ENCODE peak calls at places on chromosomes 5 and 9, in five cellular contexts. D is ascending aorta; A is colonic mucosa; L is CD8-positive, alpha-beta memory T cell; M is transverse colon. G is an unnamed sample.

GRCh38 chr9:96509848-96510247 is 59.9 kb downstream of the HABP4 start:
- DNase-seq in L (no peak), D (no peak), M (no peak), A (no peak), G (no peak)

GRCh38 chr5:106843812-106844416 is 826.8 kb downstream of the EFNA5 start:
- DNase-seq in D (no peak), L (no peak), M (no peak), A (no peak), G (no peak)

GRCh38 chr5:80725446-80725845 is 70.7 kb upstream of the DHFR start:
- DNase-seq in A (no peak), M (no peak), D (no peak), L (no peak), G (no peak)

GRCh38 chr9:118418887-118419620 is 714.9 kb downstream of the TLR4 start:
- DNase-seq in L (no peak), M (peak; percentile 26), A (peak; percentile 27), D (no peak), G (no peak)

GRCh38 chr9:105280730-105281129 is 36.3 kb downstream of the SLC44A1 start:
- DNase-seq in A (no peak), D (no peak), M (no peak), L (no peak), G (peak; percentile 31)

GRCh38 chr9:16058131-16058549 is 505.3 kb downstream of the CCDC171 start:
- DNase-seq in M (no peak), D (no peak), A (no peak), L (no peak), G (peak; percentile 26)

GRCh38 chr5:96896285-96896711 is 20.0 kb downstream of the ERAP2 start:
- DNase-seq in M (no peak), A (no peak), L (peak; percentile 8), D (no peak), G (no peak)

GRCh38 chr5:10509593-10509992 is 54.3 kb upstream of the ANKRD33B start:
- DNase-seq in M (no peak), D (no peak), L (no peak), A (no peak), G (no peak)

GRCh38 chr9:29799227-29799626 is 2225.9 kb upstream of the C9orf72 start:
- DNase-seq in M (no peak), A (no peak), L (no peak), D (no peak), G (no peak)

GRCh38 chr5:140398379-140398811 is 3.2 kb upstream of the ANKHD1 start:
- DNase-seq in A (no peak), L (no peak), M (no peak), D (no peak), G (no peak)

GRCh38 chr5:59746261-59746765 is 147.2 kb downstream of the PDE4D start:
- DNase-seq in L (no peak), D (no peak), M (no peak), A (peak; percentile 21), G (no peak)

GRCh38 chr5:132825824-132826391 is 4.5 kb downstream of the SHROOM1 start:
- DNase-seq in A (no peak), D (peak; percentile 63), M (no peak), L (no peak), G (no peak)
- H3K4me3 ChIP-seq in A (no peak overlapping the region), D (peak overlapping the region; percentile 47), M (no peak overlapping the region), L (no peak overlapping the region), G (no peak overlapping the region)

DNA sequence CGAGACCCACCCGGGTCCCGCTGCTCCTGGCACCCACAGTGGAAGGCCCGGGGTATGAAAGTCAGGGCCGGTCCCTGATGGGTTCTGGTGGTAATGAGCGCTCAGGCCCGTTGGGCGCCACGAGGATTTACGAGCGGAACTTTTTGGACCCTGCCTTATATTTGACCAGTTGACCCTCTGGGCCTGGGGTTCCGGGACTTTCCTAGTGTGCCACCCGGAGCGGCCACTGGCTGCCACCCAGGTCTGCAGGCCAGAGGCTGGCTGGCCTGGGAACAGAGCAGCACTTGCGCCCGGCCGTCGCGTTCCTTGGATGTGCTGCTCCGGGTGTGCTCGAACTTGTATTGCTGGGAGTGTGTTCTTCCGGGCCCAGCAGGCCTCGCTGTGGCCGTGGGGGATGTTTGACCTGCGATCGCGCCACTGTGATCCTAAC is 1.0 kb downstream of the F2RL1 start:
- DNase-seq in M (peak; percentile 28), L (no peak), A (peak; percentile 42), D (peak; percentile 64), G (no peak)
- H3K4me3 ChIP-seq in M (peak overlapping the region; percentile 56), L (peak overlapping the region; percentile 88), A (peak overlapping the region; percentile 61), D (peak overlapping the region; percentile 71), G (peak overlapping the region; percentile 75)

GRCh38 chr5:150848271-150848670 is 1.9 kb downstream of the IRGM start:
- DNase-seq in M (no peak), L (no peak), A (no peak), D (no peak), G (no peak)
- H3K4me3 ChIP-seq in M (no peak overlapping the region), L (no peak overlapping the region), A (no peak overlapping the region), D (no peak overlapping the region), G (no peak overlapping the region)

GRCh38 chr5:151078490-151079262 is 2.2 kb downstream of the TNIP1 start:
- DNase-seq in A (no peak), D (no peak), M (peak; percentile 54), L (peak; percentile 51), G (no peak)
- H3K4me3 ChIP-seq in A (no peak overlapping the region), D (peak overlapping the region; percentile 91), M (no peak overlapping the region), L (peak overlapping the region; percentile 51), G (no peak overlapping the region)

G was measured in fibroblast of the aortic adventitia.